ENCODE peak calls at places on chromosomes 16 and 17, in four cellular contexts. L is SJCRH30, E is heart right ventricle, N is heart left ventricle. R is an unnamed sample.

GRCh38 chr16:84421081-84421937 is 53.0 kb downstream of the ATP2C2 start:
- DNase-seq in L (no peak), E (no peak), N (no peak), R (no peak)

GRCh38 chr16:19029980-19030379 is 37.4 kb upstream of the COQ7 start:
- DNase-seq in L (no peak), E (peak; percentile 33), N (no peak), R (no peak)

GRCh38 chr16:4285167-4285566 is 12.3 kb upstream of the TFAP4 start:
- DNase-seq in L (no peak), E (no peak), N (no peak), R (no peak)

GRCh38 chr16:70809392-70810060 is 8.6 kb upstream of the VAC14 start:
- DNase-seq in L (no peak), E (no peak), N (no peak), R (no peak)

GRCh38 chr16:12231666-12232065 is 255.1 kb downstream of the SNX29 start:
- DNase-seq in L (no peak), E (no peak), N (no peak), R (no peak)

GRCh38 chr16:88472637-88473205 is 19.6 kb downstream of the ZFPM1 start:
- DNase-seq in L (peak; percentile 33), E (no peak), N (no peak), R (no peak)

GRCh38 chr16:77190190-77190477 is 856 bp upstream of the MON1B start:
- DNase-seq in L (no peak), E (no peak), N (no peak), R (no peak)

GRCh38 chr17:48568499-48569259 is 9.5 kb downstream of the HOXB4 start:
- DNase-seq in L (no peak), E (no peak), N (no peak), R (no peak)

GRCh38 chr17:59378621-59379194 is 47.3 kb downstream of the YPEL2 start:
- DNase-seq in L (no peak), E (peak; percentile 39), N (no peak), R (no peak)

GRCh38 chr17:18033442-18034099 is 5.4 kb downstream of the ATPAF2 start:
- DNase-seq in L (peak; percentile 86), E (peak; percentile 79), N (no peak), R (peak; percentile 48)

GRCh38 chr17:62827722-62828498 is 19.8 kb upstream of the MARCHF10 start:
- DNase-seq in L (no peak), E (no peak), N (no peak), R (no peak)

GRCh38 chr17:81303385-81303784 is 8.3 kb upstream of the SLC38A10 start:
- DNase-seq in L (no peak), E (no peak), N (no peak), R (no peak)

GRCh38 chr17:45031231-45032149 is 19.9 kb downstream of the DCAKD start:
- DNase-seq in L (peak; percentile 93), E (no peak), N (no peak), R (no peak)

GRCh38 chr17:33494156-33494555 is 201.1 kb upstream of the ASIC2 start:
- DNase-seq in L (no peak), E (no peak), N (no peak), R (no peak)

GRCh38 chr17:74957935-74958549 is 14.5 kb downstream of the HID1 start:
- DNase-seq in L (peak; percentile 78), E (peak; percentile 76), N (peak; percentile 68), R (peak; percentile 90)

GRCh38 chr17:40568074-40568836 is 3.0 kb upstream of the CCR7 start:
- DNase-seq in L (no peak), E (no peak), N (no peak), R (no peak)

GRCh38 chr17:77208856-77209255 is 68.1 kb downstream of the SEC14L1 start:
- DNase-seq in L (no peak), E (no peak), N (no peak), R (no peak)

GRCh38 chr16:54242199-54242598 is 44.4 kb downstream of the IRX3 start:
- DNase-seq in L (no peak), E (no peak), N (no peak), R (no peak)

GRCh38 chr17:27760069-27760885 is 40.1 kb downstream of the NOS2 start:
- DNase-seq in L (peak; percentile 43), E (peak; percentile 58), N (peak; percentile 60), R (peak; percentile 78)

GRCh38 chr16:55478827-55479559 is at the start of gene MMP2:
- DNase-seq in L (peak; percentile 85), E (peak; percentile 81), N (peak; percentile 80), R (peak; percentile 46)
- H3K27ac ChIP-seq in L (peak within 1 kb of the TSS; percentile 50), E (peak within 1 kb of the TSS; percentile 89), N (peak within 1 kb of the TSS; percentile 83), R (no peak within 1 kb of the TSS)

GRCh38 chr17:79788455-79788854 is 8.4 kb downstream of the CBX8 start:
- DNase-seq in L (no peak), E (no peak), N (peak; percentile 5), R (no peak)
- H3K27me3 ChIP-seq in L (no peaks in the 10 kb centered on the region), E (peaks cover 80% of the 10 kb centered on the region), N (peaks cover 41% of the 10 kb centered on the region), R (no peaks in the 10 kb centered on the region)

GRCh38 chr17:78895322-78895721 is 7.7 kb downstream of the CEP295NL start:
- DNase-seq in L (peak; percentile 83), E (no peak), N (no peak), R (no peak)

GRCh38 chr17:78897639-78897996 is 5.4 kb downstream of the CEP295NL start:
- DNase-seq in L (no peak), E (no peak), N (no peak), R (no peak)

GRCh38 chr17:78898075-78898836 is 4.7 kb downstream of the CEP295NL start:
- DNase-seq in L (no peak), E (no peak), N (no peak), R (no peak)

GRCh38 chr17:78896834-78897638 is 6.0 kb downstream of the CEP295NL start:
- DNase-seq in L (no peak), E (no peak), N (no peak), R (no peak)

DNA sequence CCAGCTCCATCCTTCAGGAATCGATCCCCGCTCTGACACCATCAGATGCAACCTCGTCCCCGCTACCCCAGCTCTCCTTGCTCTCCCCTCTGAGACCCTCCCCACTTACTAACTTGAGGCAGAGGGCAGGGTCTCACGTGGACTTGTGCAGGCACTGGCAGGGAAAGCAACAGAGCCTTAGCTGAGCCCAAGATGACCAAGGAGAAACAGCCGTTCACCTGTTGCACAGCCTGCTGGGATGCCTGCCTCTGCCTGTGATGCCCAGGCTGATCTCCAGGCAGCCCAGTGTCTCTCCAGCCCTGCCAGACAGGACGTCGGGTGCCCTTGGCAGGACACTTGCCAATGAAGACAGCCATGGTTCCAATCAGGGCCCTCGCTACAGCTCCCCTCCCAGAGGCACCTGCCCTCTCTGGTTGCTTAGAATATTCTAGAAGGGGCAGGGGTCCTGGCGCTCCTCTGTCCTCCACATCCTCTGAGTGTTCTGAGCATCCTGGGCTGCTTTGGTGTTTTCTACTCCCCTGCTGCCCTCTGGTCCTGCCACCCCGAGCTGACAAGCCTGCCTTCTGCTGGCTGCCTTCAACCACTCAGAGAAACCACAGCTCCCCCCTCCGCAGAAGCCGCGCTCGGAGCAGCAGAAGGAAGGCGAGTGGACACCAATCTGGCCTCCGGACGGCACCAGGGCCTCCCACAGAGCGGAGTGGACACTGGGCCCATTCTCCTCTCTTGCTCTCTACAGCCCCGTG is 6.7 kb downstream of the CEP295NL start:
- DNase-seq in L (no peak), E (no peak), N (no peak), R (no peak)
- H3K27ac ChIP-seq in L (peak overlapping the region; percentile 55), E (peak overlapping the region; percentile 50), N (peak overlapping the region; percentile 48), R (no peak overlapping the region)

GRCh38 chr17:61402978-61403845 is 3.6 kb downstream of the TBX2 start:
- DNase-seq in L (peak; percentile 88), E (no peak), N (no peak), R (no peak)
- H3K27me3 ChIP-seq in L (no peaks in the 10 kb centered on the region), E (peaks cover 93% of the 10 kb centered on the region), N (peaks cover 55% of the 10 kb centered on the region), R (peaks cover 20% of the 10 kb centered on the region)

DNA sequence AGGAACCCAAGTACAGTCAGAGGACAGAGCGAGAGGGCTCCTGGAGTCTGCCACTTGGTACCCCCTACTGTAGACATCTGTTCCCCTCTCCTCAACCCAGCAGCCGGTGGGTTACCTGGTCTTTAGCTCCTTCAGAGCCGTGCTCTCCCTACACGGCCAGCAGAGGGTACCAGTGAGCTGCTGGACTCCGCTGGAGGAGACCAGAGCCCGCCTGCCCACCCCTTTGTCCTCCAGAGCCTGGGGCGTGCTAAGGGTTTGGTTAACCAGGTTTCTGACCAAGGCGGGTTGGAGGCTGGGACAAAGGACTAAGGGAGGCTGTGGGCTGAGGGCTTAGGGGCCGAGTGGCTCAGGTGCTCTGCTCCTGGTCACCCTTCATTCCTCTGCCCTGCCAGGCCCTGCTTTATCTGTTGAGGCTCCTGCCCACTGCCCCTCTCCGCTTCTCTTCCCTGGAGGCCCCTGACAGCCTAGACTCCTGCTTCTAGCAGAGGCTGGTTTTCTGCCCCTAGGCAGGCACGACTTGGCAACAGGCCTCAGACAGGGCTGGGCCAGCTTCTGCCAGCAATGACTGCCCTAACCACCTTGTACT is 2.7 kb upstream of the HSD11B2 start:
- DNase-seq in L (peak; percentile 89), E (peak; percentile 71), N (peak; percentile 70), R (peak; percentile 92)
- H3K27ac ChIP-seq in L (no peak overlapping the region), E (no peak overlapping the region), N (no peak overlapping the region), R (peak overlapping the region; percentile 81)

GRCh38 chr16:2196981-2197511 is 641 bp upstream of the CASKIN1 start:
- DNase-seq in L (no peak), E (no peak), N (no peak), R (no peak)
- H3K27me3 ChIP-seq in L (peaks cover 43% of the 10 kb centered on the region), E (peaks cover 35% of the 10 kb centered on the region), N (peaks cover 8% of the 10 kb centered on the region), R (no peaks in the 10 kb centered on the region)